ENCODE peak calls at places on chromosomes 5 and 9, in six cellular contexts. D, Z, B, Y, P and X are unnamed samples.

GRCh38 chr5:128770907-128771306 is 194.4 kb upstream of the SLC27A6 start:
- DNase-seq in D (no peak), Z (no peak), B (no peak), Y (no peak), P (no peak), X (no peak)

GRCh38 chr9:70988551-70988950 is 132.9 kb downstream of the TRPM3 start:
- DNase-seq in D (no peak), Z (peak; percentile 14), B (no peak), Y (no peak), P (no peak), X (no peak)

GRCh38 chr5:132810605-132811004 is 2.5 kb upstream of the SOWAHA start:
- DNase-seq in D (no peak), Z (no peak), B (no peak), Y (no peak), P (no peak), X (no peak)

GRCh38 chr9:91736311-91736710 is 213.7 kb downstream of the ROR2 start:
- DNase-seq in D (no peak), Z (no peak), B (no peak), Y (no peak), P (no peak), X (no peak)

GRCh38 chr9:86434039-86434726 is 80.0 kb upstream of the TUT7 start:
- DNase-seq in D (peak; percentile 30), Z (peak; percentile 90), B (no peak), Y (no peak), P (peak; percentile 52), X (no peak)

GRCh38 chr9:98627291-98627690 is 81.4 kb downstream of the GABBR2 start:
- DNase-seq in D (no peak), Z (peak; percentile 20), B (no peak), Y (no peak), P (no peak), X (no peak)

GRCh38 chr9:97514531-97514930 is 13.1 kb downstream of the TMOD1 start:
- DNase-seq in D (peak; percentile 65), Z (no peak), B (no peak), Y (no peak), P (no peak), X (no peak)

GRCh38 chr9:118271936-118272335 is 567.7 kb downstream of the TLR4 start:
- DNase-seq in D (no peak), Z (no peak), B (no peak), Y (no peak), P (no peak), X (no peak)

GRCh38 chr5:74205745-74206570 is 434.6 kb downstream of the ENC1 start:
- DNase-seq in D (no peak), Z (no peak), B (no peak), Y (no peak), P (no peak), X (no peak)

GRCh38 chr9:16090907-16091629 is 538.2 kb downstream of the CCDC171 start:
- DNase-seq in D (no peak), Z (peak; percentile 53), B (no peak), Y (no peak), P (no peak), X (no peak)

GRCh38 chr9:88090151-88090581 is 48.1 kb downstream of the SPATA31C2 start:
- DNase-seq in D (peak; percentile 57), Z (peak; percentile 93), B (no peak), Y (peak; percentile 60), P (no peak), X (no peak)

GRCh38 chr9:105157178-105157583 is 87.3 kb upstream of the SLC44A1 start:
- DNase-seq in D (peak; percentile 65), Z (peak; percentile 89), B (peak; percentile 9), Y (peak; percentile 69), P (peak; percentile 74), X (peak; percentile 38)

GRCh38 chr5:167160388-167160787 is 1131.1 kb upstream of the WWC1 start:
- DNase-seq in D (no peak), Z (no peak), B (no peak), Y (no peak), P (no peak), X (no peak)

GRCh38 chr5:176674799-176675198 is 27.5 kb downstream of the TSPAN17 start:
- DNase-seq in D (no peak), Z (no peak), B (no peak), Y (peak; percentile 8), P (no peak), X (no peak)

GRCh38 chr9:102499468-102499867 is 495.7 kb upstream of the CYLC2 start:
- DNase-seq in D (no peak), Z (peak; percentile 12), B (no peak), Y (no peak), P (no peak), X (no peak)

GRCh38 chr5:6733411-6734242 is 20.4 kb downstream of the TENT4A start:
- DNase-seq in D (no peak), Z (peak; percentile 76), B (no peak), Y (no peak), P (no peak), X (no peak)